ENCODE peak calls at places on chromosome 14, in ten cellular contexts. J is adrenal gland; H is right lobe of liver; M is right atrium auricular region; X is stomach; G is effector memory CD4-positive, alpha-beta T cell; Q is pancreas; V is heart left ventricle; E is AG04450; S is astrocyte. U is an unnamed sample.

GRCh38 chr14:80850197-80850814 is 91.2 kb downstream of the CEP128 start:
- DNase-seq in J (no peak), H (no peak), M (no peak), X (no peak), G (no peak), Q (no peak), V (no peak), E (peak; percentile 20), S (peak; percentile 25), U (peak; percentile 54)

GRCh38 chr14:55604900-55605418 is 25.0 kb downstream of the KTN1 start:
- DNase-seq in J (no peak), H (no peak), M (no peak), X (no peak), G (no peak), Q (no peak), V (no peak), E (no peak), S (no peak), U (no peak)

GRCh38 chr14:43360239-43360638 is 1146.8 kb downstream of the FSCB start:
- DNase-seq in J (no peak), H (no peak), M (no peak), X (no peak), G (no peak), Q (no peak), V (no peak), E (no peak), S (no peak), U (no peak)

GRCh38 chr14:69034612-69035262 is 55.6 kb upstream of the ACTN1 start:
- DNase-seq in J (no peak), H (no peak), M (no peak), X (no peak), G (no peak), Q (no peak), V (no peak), E (no peak), S (peak; percentile 71), U (no peak)

GRCh38 chr14:24052656-24053547 is 1.1 kb downstream of the CARMIL3 start:
- DNase-seq in J (no peak), H (no peak), M (no peak), X (no peak), G (peak; percentile 18), Q (no peak), V (peak; percentile 16), E (no peak), S (no peak), U (no peak)

GRCh38 chr14:34502826-34503225 is 36.7 kb downstream of the EAPP start:
- DNase-seq in J (no peak), H (no peak), M (no peak), X (no peak), G (no peak), Q (no peak), V (no peak), E (no peak), S (peak; percentile 63), U (no peak)

GRCh38 chr14:102770910-102771543 is 6.2 kb upstream of the TRAF3 start:
- DNase-seq in J (no peak), H (no peak), M (no peak), X (no peak), G (no peak), Q (no peak), V (no peak), E (no peak), S (no peak), U (no peak)

GRCh38 chr14:33786091-33786825 is 164.6 kb downstream of the EGLN3 start:
- DNase-seq in J (no peak), H (no peak), M (no peak), X (no peak), G (no peak), Q (no peak), V (no peak), E (no peak), S (peak; percentile 11), U (no peak)

GRCh38 chr14:68137704-68138619 is 318.4 kb downstream of the RAD51B start:
- DNase-seq in J (peak; percentile 65), H (no peak), M (peak; percentile 78), X (peak; percentile 32), G (no peak), Q (peak; percentile 29), V (peak; percentile 37), E (peak; percentile 80), S (peak; percentile 98), U (peak; percentile 15)

GRCh38 chr14:22266141-22266442 is 322.9 kb downstream of the DAD1 start:
- DNase-seq in J (no peak), H (no peak), M (no peak), X (no peak), G (no peak), Q (no peak), V (no peak), E (no peak), S (no peak), U (no peak)

GRCh38 chr14:73188501-73188903 is 48.8 kb upstream of the PAPLN start:
- DNase-seq in J (no peak), H (no peak), M (no peak), X (no peak), G (no peak), Q (no peak), V (no peak), E (peak; percentile 56), S (peak; percentile 14), U (no peak)

DNA sequence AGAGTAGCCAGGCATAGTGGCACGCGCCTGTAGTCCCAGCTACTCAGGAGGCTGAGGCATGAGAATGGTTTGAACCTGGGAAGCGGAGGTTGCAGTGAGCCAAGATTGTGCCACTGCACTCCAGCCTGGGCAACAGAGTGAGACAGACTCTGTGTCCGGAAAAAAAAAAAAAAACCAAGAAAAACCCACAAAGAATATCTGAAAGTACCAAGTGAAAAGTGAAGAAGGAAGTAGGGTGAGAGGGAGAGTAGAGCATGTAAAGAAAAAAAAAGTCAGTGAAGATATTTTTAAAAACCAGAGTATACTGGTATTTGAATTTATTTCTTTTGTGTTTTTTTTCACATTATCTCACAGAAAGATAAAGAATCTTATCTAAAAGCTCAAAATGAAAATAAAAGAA is 43.3 kb upstream of the ISM2 start:
- DNase-seq in J (no peak), H (no peak), M (no peak), X (no peak), G (no peak), Q (no peak), V (no peak), E (no peak), S (no peak), U (no peak)
- H3K27ac ChIP-seq in J (no peak overlapping the region), H (peak overlapping the region; percentile 19), M (no peak overlapping the region), X (peak overlapping the region; percentile 60), G (no peak overlapping the region), Q (no peak overlapping the region), V (no peak overlapping the region), E (no peak overlapping the region), S (no peak overlapping the region), U (no peak overlapping the region)

GRCh38 chr14:88791252-88791621 is 1.5 kb downstream of the EML5 start:
- DNase-seq in J (no peak), H (no peak), M (no peak), X (no peak), G (no peak), Q (no peak), V (no peak), E (no peak), S (no peak), U (no peak)

GRCh38 chr14:88792572-88793258 is at the start of gene EML5:
- DNase-seq in J (peak; percentile 93), H (peak; percentile 90), M (peak; percentile 67), X (peak; percentile 92), G (peak; percentile 71), Q (peak; percentile 93), V (peak; percentile 85), E (peak; percentile 21), S (peak; percentile 31), U (peak; percentile 75)

GRCh38 chr14:88790501-88791251 is 2.1 kb downstream of the EML5 start:
- DNase-seq in J (no peak), H (no peak), M (no peak), X (no peak), G (no peak), Q (no peak), V (no peak), E (no peak), S (no peak), U (no peak)

GRCh38 chr14:88793259-88793625 is 489 bp upstream of the EML5 start:
- DNase-seq in J (peak; percentile 62), H (no peak), M (no peak), X (no peak), G (no peak), Q (no peak), V (no peak), E (no peak), S (no peak), U (no peak)

GRCh38 chr14:88791629-88792571 is 853 bp downstream of the EML5 start:
- DNase-seq in J (peak; percentile 64), H (peak; percentile 58), M (no peak), X (peak; percentile 28), G (no peak), Q (no peak), V (peak; percentile 26), E (no peak), S (no peak), U (no peak)
- H3K27me3 ChIP-seq in J (no peaks in the 10 kb centered on the region), H (no peaks in the 10 kb centered on the region), M (no peaks in the 10 kb centered on the region), X (no peaks in the 10 kb centered on the region), G (no peaks in the 10 kb centered on the region), Q (no peaks in the 10 kb centered on the region), V (no peaks in the 10 kb centered on the region), E (no peaks in the 10 kb centered on the region), S (peaks cover 23% of the 10 kb centered on the region), U (peaks cover 14% of the 10 kb centered on the region)

DNA sequence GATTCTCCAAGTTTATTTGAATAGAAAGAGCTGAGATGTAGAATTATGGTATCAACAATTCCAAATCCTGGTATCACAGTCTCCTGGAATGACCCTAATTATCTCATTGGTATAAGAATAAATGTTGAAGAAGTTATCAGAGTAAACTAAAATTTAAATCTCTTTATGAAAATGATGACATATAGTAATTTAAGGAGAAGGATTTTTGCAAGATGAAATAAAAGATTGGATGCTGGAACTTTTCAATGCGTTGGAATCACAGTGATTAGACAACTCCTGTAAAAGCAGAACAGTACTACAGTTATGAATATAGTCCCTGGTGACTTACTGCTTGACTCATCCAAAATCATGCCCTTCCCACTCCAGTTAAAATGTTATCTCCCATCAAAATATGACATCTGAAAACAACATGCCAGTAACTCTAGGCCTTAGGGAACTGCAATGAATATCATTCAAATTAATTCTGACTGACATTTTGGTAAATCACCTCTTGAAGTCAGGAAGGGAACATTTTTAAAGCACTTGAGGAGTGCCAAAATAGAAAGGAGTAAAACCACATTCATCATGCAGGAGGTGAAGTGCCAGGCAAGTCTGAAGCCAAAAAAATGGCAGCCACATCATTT is 197.8 kb upstream of the PRKD1 start:
- DNase-seq in J (no peak), H (no peak), M (no peak), X (no peak), G (no peak), Q (no peak), V (no peak), E (no peak), S (no peak), U (no peak)
- H3K27ac ChIP-seq in J (no peak overlapping the region), H (no peak overlapping the region), M (no peak overlapping the region), X (no peak overlapping the region), G (no peak overlapping the region), Q (no peak overlapping the region), V (no peak overlapping the region), E (no peak overlapping the region), S (no peak overlapping the region), U (no peak overlapping the region)

DNA sequence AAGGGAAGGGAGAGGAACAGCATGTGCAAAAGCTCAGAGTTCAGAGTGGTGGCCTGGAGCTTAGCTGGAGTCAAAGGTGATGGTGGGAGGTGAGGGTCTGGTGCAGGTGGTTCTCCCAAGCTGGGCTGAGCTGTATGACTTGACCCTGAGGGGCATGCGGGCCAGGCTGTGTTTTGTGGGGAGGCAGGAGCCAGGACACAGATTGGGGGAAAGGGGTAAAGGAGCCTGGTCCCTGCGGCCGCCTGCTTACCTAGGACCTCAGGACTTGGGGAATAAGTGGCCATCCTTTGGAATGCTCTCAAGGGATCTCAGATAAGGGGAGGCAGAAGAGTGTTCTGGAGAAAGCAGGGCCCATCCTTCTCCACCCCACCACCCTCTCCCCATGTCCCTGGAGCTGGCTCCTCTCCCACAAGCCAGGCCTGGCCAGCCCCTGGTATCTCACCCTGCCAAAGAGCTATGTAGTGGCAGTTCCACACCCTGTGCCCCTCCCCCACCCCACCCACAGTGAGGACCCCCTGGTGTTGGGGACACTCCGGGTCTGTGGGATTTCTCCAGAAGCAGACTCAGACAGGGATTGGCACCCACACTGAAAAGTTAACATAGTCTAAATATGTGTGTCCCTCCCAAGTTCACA is 19.9 kb upstream of the CEP170B start:
- DNase-seq in J (no peak), H (peak; percentile 37), M (no peak), X (no peak), G (no peak), Q (no peak), V (no peak), E (no peak), S (no peak), U (no peak)
- H3K27me3 ChIP-seq in J (peaks cover 48% of the 10 kb centered on the region), H (no peaks in the 10 kb centered on the region), M (peaks cover 14% of the 10 kb centered on the region), X (peaks cover 44% of the 10 kb centered on the region), G (peaks cover 27% of the 10 kb centered on the region), Q (no peaks in the 10 kb centered on the region), V (peaks cover 61% of the 10 kb centered on the region), E (peaks cover 75% of the 10 kb centered on the region), S (peaks cover 40% of the 10 kb centered on the region), U (peaks cover 22% of the 10 kb centered on the region)

U was measured in CD4-positive, CD25-positive, alpha-beta regulatory T cell.